ENCODE peak calls at places on chromosomes 2 and 18, in eight cellular contexts. One of them, this sample, is unnamed.

GRCh38 chr2:106970471-106971261 is 84.7 kb upstream of the ST6GAL2 start:
- DNase-seq in Panc1: peak; percentile 86
- DNase-seq in cardiac muscle cell: no peak
- DNase-seq in AG09309: no peak
- DNase-seq in upper lobe of left lung: no peak
- DNase-seq in dorsolateral prefrontal cortex: no peak
- DNase-seq in right atrium auricular region: no peak
- DNase-seq in Peyer's patch: no peak
- DNase-seq in this sample: no peak

GRCh38 chr2:64649626-64650025 is 4.1 kb downstream of the SERTAD2 start:
- DNase-seq in Panc1: no peak
- DNase-seq in cardiac muscle cell: peak; percentile 68
- DNase-seq in AG09309: no peak
- DNase-seq in upper lobe of left lung: peak; percentile 17
- DNase-seq in dorsolateral prefrontal cortex: no peak
- DNase-seq in right atrium auricular region: no peak
- DNase-seq in Peyer's patch: no peak
- DNase-seq in this sample: no peak

GRCh38 chr2:23009545-23010149 is 375.3 kb upstream of the KLHL29 start:
- DNase-seq in Panc1: no peak
- DNase-seq in cardiac muscle cell: no peak
- DNase-seq in AG09309: no peak
- DNase-seq in upper lobe of left lung: no peak
- DNase-seq in dorsolateral prefrontal cortex: peak; percentile 64
- DNase-seq in right atrium auricular region: peak; percentile 57
- DNase-seq in Peyer's patch: peak; percentile 49
- DNase-seq in this sample: no peak

GRCh38 chr2:220127857-220128256 is 500.4 kb downstream of the SLC4A3 start:
- DNase-seq in Panc1: no peak
- DNase-seq in cardiac muscle cell: no peak
- DNase-seq in AG09309: no peak
- DNase-seq in upper lobe of left lung: no peak
- DNase-seq in dorsolateral prefrontal cortex: no peak
- DNase-seq in right atrium auricular region: no peak
- DNase-seq in Peyer's patch: no peak
- DNase-seq in this sample: no peak

GRCh38 chr2:201696151-201696659 is 2.2 kb downstream of the MPP4 start:
- DNase-seq in Panc1: no peak
- DNase-seq in cardiac muscle cell: no peak
- DNase-seq in AG09309: peak; percentile 87
- DNase-seq in upper lobe of left lung: no peak
- DNase-seq in dorsolateral prefrontal cortex: no peak
- DNase-seq in right atrium auricular region: no peak
- DNase-seq in Peyer's patch: no peak
- DNase-seq in this sample: peak; percentile 82

GRCh38 chr18:3454365-3455089 is 4.6 kb downstream of the TGIF1 start:
- DNase-seq in Panc1: no peak
- DNase-seq in cardiac muscle cell: peak; percentile 54
- DNase-seq in AG09309: no peak
- DNase-seq in upper lobe of left lung: no peak
- DNase-seq in dorsolateral prefrontal cortex: no peak
- DNase-seq in right atrium auricular region: no peak
- DNase-seq in Peyer's patch: peak; percentile 73
- DNase-seq in this sample: no peak

GRCh38 chr18:21490745-21491144 is 109.8 kb downstream of the ESCO1 start:
- DNase-seq in Panc1: no peak
- DNase-seq in cardiac muscle cell: no peak
- DNase-seq in AG09309: no peak
- DNase-seq in upper lobe of left lung: no peak
- DNase-seq in dorsolateral prefrontal cortex: no peak
- DNase-seq in right atrium auricular region: no peak
- DNase-seq in Peyer's patch: no peak
- DNase-seq in this sample: no peak

GRCh38 chr2:20288941-20289340 is 61.7 kb downstream of the PUM2 start:
- DNase-seq in Panc1: no peak
- DNase-seq in cardiac muscle cell: no peak
- DNase-seq in AG09309: no peak
- DNase-seq in upper lobe of left lung: no peak
- DNase-seq in dorsolateral prefrontal cortex: no peak
- DNase-seq in right atrium auricular region: no peak
- DNase-seq in Peyer's patch: no peak
- DNase-seq in this sample: no peak

GRCh38 chr2:149410701-149411484 is 80.5 kb downstream of the LYPD6 start:
- DNase-seq in Panc1: no peak
- DNase-seq in cardiac muscle cell: no peak
- DNase-seq in AG09309: peak; percentile 99
- DNase-seq in upper lobe of left lung: no peak
- DNase-seq in dorsolateral prefrontal cortex: no peak
- DNase-seq in right atrium auricular region: no peak
- DNase-seq in Peyer's patch: peak; percentile 47
- DNase-seq in this sample: peak; percentile 98

GRCh38 chr18:68148862-68149261 is 566.0 kb downstream of the TMX3 start:
- DNase-seq in Panc1: no peak
- DNase-seq in cardiac muscle cell: no peak
- DNase-seq in AG09309: no peak
- DNase-seq in upper lobe of left lung: no peak
- DNase-seq in dorsolateral prefrontal cortex: no peak
- DNase-seq in right atrium auricular region: no peak
- DNase-seq in Peyer's patch: no peak
- DNase-seq in this sample: no peak

GRCh38 chr2:231597014-231597611 is 4.4 kb downstream of the TEX44 start:
- DNase-seq in Panc1: no peak
- DNase-seq in cardiac muscle cell: no peak
- DNase-seq in AG09309: no peak
- DNase-seq in upper lobe of left lung: peak; percentile 88
- DNase-seq in dorsolateral prefrontal cortex: peak; percentile 81
- DNase-seq in right atrium auricular region: no peak
- DNase-seq in Peyer's patch: no peak
- DNase-seq in this sample: no peak

GRCh38 chr18:67300498-67300897 is 216.0 kb downstream of the DSEL start:
- DNase-seq in Panc1: no peak
- DNase-seq in cardiac muscle cell: no peak
- DNase-seq in AG09309: no peak
- DNase-seq in upper lobe of left lung: no peak
- DNase-seq in dorsolateral prefrontal cortex: no peak
- DNase-seq in right atrium auricular region: no peak
- DNase-seq in Peyer's patch: no peak
- DNase-seq in this sample: no peak

GRCh38 chr2:237156131-237156856 is 70.6 kb downstream of the COPS8 start:
- DNase-seq in Panc1: no peak
- DNase-seq in cardiac muscle cell: no peak
- DNase-seq in AG09309: peak; percentile 80
- DNase-seq in upper lobe of left lung: peak; percentile 82
- DNase-seq in dorsolateral prefrontal cortex: peak; percentile 61
- DNase-seq in right atrium auricular region: peak; percentile 81
- DNase-seq in Peyer's patch: no peak
- DNase-seq in this sample: no peak

DNA sequence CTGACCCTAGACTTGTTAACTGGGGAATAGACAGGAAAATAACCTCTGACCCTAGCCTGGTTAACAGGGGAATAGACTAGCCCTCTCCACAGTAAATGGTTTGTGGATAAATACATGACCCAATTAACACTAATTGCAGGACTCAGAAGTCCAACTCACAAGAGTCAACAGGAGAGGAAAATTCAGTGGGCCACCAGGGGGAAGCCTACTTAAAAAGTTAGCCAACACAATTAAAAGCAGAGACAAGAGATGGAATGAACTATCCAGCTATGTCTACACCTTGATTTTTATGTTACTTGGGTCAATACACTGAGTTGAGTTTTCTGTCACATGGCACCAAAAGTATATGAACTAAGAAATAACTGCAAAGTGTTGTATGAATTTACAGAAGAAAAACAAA is 158.8 kb upstream of the SLC39A10 start:
- DNase-seq in Panc1: no peak
- DNase-seq in cardiac muscle cell: peak; percentile 33
- DNase-seq in AG09309: no peak
- DNase-seq in upper lobe of left lung: no peak
- DNase-seq in dorsolateral prefrontal cortex: no peak
- DNase-seq in right atrium auricular region: no peak
- DNase-seq in Peyer's patch: peak; percentile 92
- DNase-seq in this sample: no peak
- TF ChIP-seq CTCF in Panc1: peak; percentile 47
- TF ChIP-seq CTCF in cardiac muscle cell: peak; percentile 44
- TF ChIP-seq CTCF in AG09309: peak; percentile 23
- TF ChIP-seq CTCF in upper lobe of left lung: peak; percentile 59
- TF ChIP-seq CTCF in dorsolateral prefrontal cortex: peak; percentile 25
- TF ChIP-seq CTCF in right atrium auricular region: peak; percentile 51
- TF ChIP-seq CTCF in Peyer's patch: peak; percentile 56
- TF ChIP-seq CTCF in this sample: no peak

DNA sequence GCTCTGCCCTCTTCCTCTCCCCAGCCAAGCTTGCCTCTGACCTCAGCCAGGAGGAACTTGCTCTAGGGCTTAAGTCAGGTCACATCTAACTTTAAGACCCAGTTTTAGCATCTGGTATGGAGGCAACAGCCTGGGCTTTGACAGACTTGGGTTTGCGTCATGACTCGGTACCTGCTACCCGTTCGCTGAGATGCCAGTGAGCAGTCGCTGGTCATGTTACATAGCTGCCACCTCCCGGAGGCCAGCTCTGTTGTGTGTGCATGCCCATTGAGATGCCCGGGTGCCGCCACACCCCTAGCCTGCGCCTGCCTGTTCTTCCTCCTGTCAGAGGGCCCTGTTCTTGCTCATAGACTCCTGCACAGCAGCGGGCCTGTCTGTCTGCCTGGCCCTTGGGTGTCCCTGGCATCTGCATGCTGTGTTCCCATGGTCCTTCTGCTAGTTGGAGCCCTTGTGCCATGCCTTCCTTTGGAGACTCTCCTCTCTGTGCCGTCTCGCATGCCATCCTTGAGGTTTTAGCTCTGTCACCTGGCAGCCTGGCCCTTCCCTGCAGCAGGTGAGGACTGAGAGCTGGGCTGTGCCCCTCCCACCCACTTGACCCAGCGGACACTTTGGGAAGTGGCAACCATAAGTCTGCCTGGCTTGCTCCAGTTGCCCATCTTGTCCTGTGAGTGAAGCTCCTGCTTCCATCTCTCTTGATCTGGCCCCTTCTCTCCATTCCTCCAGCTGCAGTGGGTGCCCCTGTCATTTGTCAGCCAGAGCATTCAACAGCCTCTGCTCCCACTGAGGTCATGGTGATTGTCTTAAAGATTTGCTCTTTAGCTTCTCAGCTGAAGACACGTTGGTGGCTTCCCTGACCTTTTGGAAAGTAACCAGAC is 24.9 kb downstream of the ASAP2 start:
- DNase-seq in Panc1: no peak
- DNase-seq in cardiac muscle cell: no peak
- DNase-seq in AG09309: no peak
- DNase-seq in upper lobe of left lung: peak; percentile 54
- DNase-seq in dorsolateral prefrontal cortex: no peak
- DNase-seq in right atrium auricular region: no peak
- DNase-seq in Peyer's patch: no peak
- DNase-seq in this sample: no peak
- H3K4me3 ChIP-seq in Panc1: peak overlapping the region; percentile 32
- H3K4me3 ChIP-seq in cardiac muscle cell: no peak overlapping the region
- H3K4me3 ChIP-seq in AG09309: no peak overlapping the region
- H3K4me3 ChIP-seq in upper lobe of left lung: no peak overlapping the region
- H3K4me3 ChIP-seq in dorsolateral prefrontal cortex: no peak overlapping the region
- H3K4me3 ChIP-seq in right atrium auricular region: no peak overlapping the region
- H3K4me3 ChIP-seq in Peyer's patch: no peak overlapping the region
- H3K4me3 ChIP-seq in this sample: no peak overlapping the region

DNA sequence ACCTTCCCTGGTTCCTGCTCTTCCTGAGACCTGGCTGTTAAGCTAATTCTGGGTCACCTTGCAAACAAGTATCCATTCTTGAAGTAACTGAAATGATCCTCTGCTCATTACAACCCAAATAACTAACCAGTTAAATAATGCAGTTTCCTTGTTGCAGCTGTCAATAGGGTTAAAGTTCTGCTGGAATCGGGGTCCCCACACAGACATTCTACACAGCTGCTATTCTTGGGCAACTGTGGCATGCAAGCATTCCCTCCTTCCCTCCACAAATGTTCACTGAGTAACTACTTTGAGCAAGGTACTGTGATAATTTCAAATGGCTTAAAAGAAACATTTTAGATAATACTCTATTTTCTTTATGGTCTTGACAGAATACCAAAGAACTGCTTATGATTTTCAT is 17.1 kb downstream of the RBKS start:
- DNase-seq in Panc1: no peak
- DNase-seq in cardiac muscle cell: no peak
- DNase-seq in AG09309: no peak
- DNase-seq in upper lobe of left lung: no peak
- DNase-seq in dorsolateral prefrontal cortex: no peak
- DNase-seq in right atrium auricular region: no peak
- DNase-seq in Peyer's patch: no peak
- DNase-seq in this sample: no peak
- TF ChIP-seq CTCF in Panc1: no peak
- TF ChIP-seq CTCF in cardiac muscle cell: no peak
- TF ChIP-seq CTCF in AG09309: no peak
- TF ChIP-seq CTCF in upper lobe of left lung: no peak
- TF ChIP-seq CTCF in dorsolateral prefrontal cortex: no peak
- TF ChIP-seq CTCF in right atrium auricular region: no peak
- TF ChIP-seq CTCF in Peyer's patch: no peak
- TF ChIP-seq CTCF in this sample: no peak

GRCh38 chr2:97717618-97718005 is 4.2 kb downstream of the ZAP70 start:
- DNase-seq in Panc1: no peak
- DNase-seq in cardiac muscle cell: no peak
- DNase-seq in AG09309: no peak
- DNase-seq in upper lobe of left lung: no peak
- DNase-seq in dorsolateral prefrontal cortex: no peak
- DNase-seq in right atrium auricular region: no peak
- DNase-seq in Peyer's patch: no peak
- DNase-seq in this sample: no peak
- H3K4me3 ChIP-seq in Panc1: no peak overlapping the region
- H3K4me3 ChIP-seq in cardiac muscle cell: no peak overlapping the region
- H3K4me3 ChIP-seq in AG09309: no peak overlapping the region
- H3K4me3 ChIP-seq in upper lobe of left lung: no peak overlapping the region
- H3K4me3 ChIP-seq in dorsolateral prefrontal cortex: no peak overlapping the region
- H3K4me3 ChIP-seq in right atrium auricular region: no peak overlapping the region
- H3K4me3 ChIP-seq in Peyer's patch: peak overlapping the region; percentile 24
- H3K4me3 ChIP-seq in this sample: no peak overlapping the region

GRCh38 chr18:2134364-2134763 is 436.9 kb downstream of the METTL4 start:
- DNase-seq in Panc1: no peak
- DNase-seq in cardiac muscle cell: peak; percentile 13
- DNase-seq in AG09309: no peak
- DNase-seq in upper lobe of left lung: no peak
- DNase-seq in dorsolateral prefrontal cortex: no peak
- DNase-seq in right atrium auricular region: no peak
- DNase-seq in Peyer's patch: no peak
- DNase-seq in this sample: no peak
- TF ChIP-seq CTCF in Panc1: no peak
- TF ChIP-seq CTCF in cardiac muscle cell: no peak
- TF ChIP-seq CTCF in AG09309: no peak
- TF ChIP-seq CTCF in upper lobe of left lung: no peak
- TF ChIP-seq CTCF in dorsolateral prefrontal cortex: no peak
- TF ChIP-seq CTCF in right atrium auricular region: no peak
- TF ChIP-seq CTCF in Peyer's patch: no peak
- TF ChIP-seq CTCF in this sample: no peak

GRCh38 chr18:32349728-32350395 is 120.8 kb downstream of the GAREM1 start:
- DNase-seq in Panc1: peak; percentile 80
- DNase-seq in cardiac muscle cell: peak; percentile 76
- DNase-seq in AG09309: peak; percentile 67
- DNase-seq in upper lobe of left lung: no peak
- DNase-seq in dorsolateral prefrontal cortex: no peak
- DNase-seq in right atrium auricular region: peak; percentile 85
- DNase-seq in Peyer's patch: peak; percentile 79
- DNase-seq in this sample: peak; percentile 79
- H3K4me3 ChIP-seq in Panc1: no peak overlapping the region
- H3K4me3 ChIP-seq in cardiac muscle cell: no peak overlapping the region
- H3K4me3 ChIP-seq in AG09309: no peak overlapping the region
- H3K4me3 ChIP-seq in upper lobe of left lung: no peak overlapping the region
- H3K4me3 ChIP-seq in dorsolateral prefrontal cortex: no peak overlapping the region
- H3K4me3 ChIP-seq in right atrium auricular region: no peak overlapping the region
- H3K4me3 ChIP-seq in Peyer's patch: no peak overlapping the region
- H3K4me3 ChIP-seq in this sample: peak overlapping the region; percentile 33

GRCh38 chr2:183348492-183348891 is 224.2 kb downstream of the NUP35 start:
- DNase-seq in Panc1: no peak
- DNase-seq in cardiac muscle cell: no peak
- DNase-seq in AG09309: no peak
- DNase-seq in upper lobe of left lung: no peak
- DNase-seq in dorsolateral prefrontal cortex: no peak
- DNase-seq in right atrium auricular region: no peak
- DNase-seq in Peyer's patch: no peak
- DNase-seq in this sample: no peak
- TF ChIP-seq CTCF in Panc1: peak; percentile 8
- TF ChIP-seq CTCF in cardiac muscle cell: no peak
- TF ChIP-seq CTCF in AG09309: no peak
- TF ChIP-seq CTCF in upper lobe of left lung: no peak
- TF ChIP-seq CTCF in dorsolateral prefrontal cortex: no peak
- TF ChIP-seq CTCF in right atrium auricular region: no peak
- TF ChIP-seq CTCF in Peyer's patch: no peak
- TF ChIP-seq CTCF in this sample: no peak